ENCODE peak calls at places on chromosomes 13 and 19, in four cellular contexts. C is astrocyte of the spinal cord, T is gastrocnemius medialis, H is dorsolateral prefrontal cortex. R is an unnamed sample.
A peak's percentile ranks its signal among the peaks of the same experiment; 100 is the strongest.

GRCh38 chr13:98576215-98576945 is 527 bp downstream of the STK24 start:
- DNase-seq in H (no peak), C (no peak), T (peak; percentile 49), R (no peak)

GRCh38 chr19:497861-498590 is 1.7 kb downstream of the MADCAM1 start:
- DNase-seq in T (no peak), C (no peak), H (no peak), R (no peak)

GRCh38 chr13:107883561-107884175 is 331.7 kb downstream of the LIG4 start:
- DNase-seq in C (peak; percentile 77), T (no peak), H (no peak), R (no peak)

GRCh38 chr13:106183410-106184128 is 351.9 kb downstream of the EFNB2 start:
- DNase-seq in T (no peak), H (no peak), C (no peak), R (no peak)

GRCh38 chr19:21322528-21322927 is 6.7 kb downstream of the ZNF708 start:
- DNase-seq in H (peak; percentile 80), T (no peak), C (peak; percentile 15), R (no peak)

GRCh38 chr13:25977671-25978070 is 74.1 kb downstream of the SHISA2 start:
- DNase-seq in T (no peak), H (no peak), C (no peak), R (no peak)

GRCh38 chr13:77333521-77334083 is 6.7 kb upstream of the MYCBP2 start:
- DNase-seq in H (no peak), T (no peak), C (no peak), R (no peak)

GRCh38 chr13:99756281-99756680 is 215.3 kb downstream of the ZIC5 start:
- DNase-seq in T (no peak), H (no peak), C (no peak), R (no peak)

GRCh38 chr19:10478476-10478875 is 24.7 kb downstream of the KEAP1 start:
- DNase-seq in T (no peak), C (no peak), H (no peak), R (no peak)

GRCh38 chr13:40375522-40376171 is 290.8 kb downstream of the FOXO1 start:
- DNase-seq in T (peak; percentile 44), C (no peak), H (no peak), R (no peak)

GRCh38 chr19:10112895-10113591 is 1.6 kb downstream of the P2RY11 start:
- DNase-seq in H (no peak), C (no peak), T (no peak), R (no peak)

GRCh38 chr13:38415233-38415632 is 65.6 kb downstream of the UFM1 start:
- DNase-seq in T (no peak), C (no peak), H (no peak), R (no peak)

DNA sequence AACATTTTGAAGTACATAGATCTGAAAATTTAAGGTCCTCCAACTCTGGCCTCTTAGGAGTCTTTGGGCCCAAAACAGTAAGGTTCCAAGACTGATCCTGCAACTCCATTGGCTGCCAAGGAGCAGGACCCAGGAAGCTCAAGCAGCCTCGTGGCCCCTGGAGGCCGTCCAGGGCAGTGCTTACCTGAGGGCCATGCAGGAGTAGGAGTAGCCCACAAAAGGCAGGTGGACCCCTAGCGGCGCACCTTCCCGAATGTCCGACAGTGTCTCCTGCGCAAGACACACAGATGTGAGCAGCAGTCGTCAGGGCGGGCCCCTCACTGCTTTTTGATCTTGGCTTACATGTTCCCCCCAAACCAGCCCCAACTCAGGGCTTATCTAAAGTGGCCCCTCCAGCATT is 5.7 kb upstream of the SIX5 start:
- DNase-seq in T (no peak), H (no peak), C (no peak), R (no peak)
- TF ChIP-seq CTCF in T (no peak), H (no peak), C (no peak), R (no peak)

GRCh38 chr13:93226065-93226622 is 463 bp upstream of the GPC6 start:
- DNase-seq in C (no peak), H (no peak), T (no peak), R (no peak)
- H3K4me3 ChIP-seq in C (peak overlapping the region; percentile 83), H (peak overlapping the region; percentile 72), T (peak overlapping the region; percentile 51), R (peak overlapping the region; percentile 81)

DNA sequence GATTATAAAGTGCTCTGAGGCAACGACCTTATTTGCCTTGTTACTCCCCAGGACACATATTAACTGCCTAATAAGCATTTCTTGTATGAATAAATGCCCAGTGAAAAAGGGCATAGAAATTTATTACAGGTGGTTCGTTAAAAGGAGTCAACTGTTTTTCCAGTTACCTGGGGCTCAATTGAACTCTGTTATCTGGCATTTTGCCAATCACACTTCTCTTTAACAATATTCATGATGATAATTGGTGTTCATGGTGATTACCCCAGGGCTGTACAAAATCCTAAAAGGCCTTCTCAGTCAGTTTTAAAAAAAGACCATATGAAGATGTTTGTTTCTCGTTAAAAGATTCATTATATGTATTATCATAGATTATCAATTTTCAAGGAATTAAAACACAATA is 57.1 kb downstream of the KL start:
- DNase-seq in H (no peak), C (no peak), T (no peak), R (no peak)
- TF ChIP-seq CTCF in H (no peak), C (no peak), T (no peak), R (no peak)

GRCh38 chr19:45419396-45419795 is 4.3 kb downstream of the ERCC1 start:
- DNase-seq in T (no peak), C (no peak), H (peak; percentile 21), R (no peak)
- H3K4me3 ChIP-seq in T (no peak overlapping the region), C (no peak overlapping the region), H (no peak overlapping the region), R (no peak overlapping the region)

GRCh38 chr19:57632987-57633831 is at the start of gene ZNF211:
- DNase-seq in C (peak; percentile 95), T (peak; percentile 92), H (peak; percentile 96), R (peak; percentile 64)
- TF ChIP-seq CTCF in C (no peak), T (no peak), H (peak; percentile 50), R (no peak)

GRCh38 chr19:4584670-4585460 is 25.4 kb upstream of the SEMA6B start:
- DNase-seq in H (peak; percentile 19), C (no peak), T (no peak), R (no peak)
- H3K4me3 ChIP-seq in H (peak overlapping the region; percentile 65), C (peak overlapping the region; percentile 37), T (peak overlapping the region; percentile 26), R (peak overlapping the region; percentile 18)

DNA sequence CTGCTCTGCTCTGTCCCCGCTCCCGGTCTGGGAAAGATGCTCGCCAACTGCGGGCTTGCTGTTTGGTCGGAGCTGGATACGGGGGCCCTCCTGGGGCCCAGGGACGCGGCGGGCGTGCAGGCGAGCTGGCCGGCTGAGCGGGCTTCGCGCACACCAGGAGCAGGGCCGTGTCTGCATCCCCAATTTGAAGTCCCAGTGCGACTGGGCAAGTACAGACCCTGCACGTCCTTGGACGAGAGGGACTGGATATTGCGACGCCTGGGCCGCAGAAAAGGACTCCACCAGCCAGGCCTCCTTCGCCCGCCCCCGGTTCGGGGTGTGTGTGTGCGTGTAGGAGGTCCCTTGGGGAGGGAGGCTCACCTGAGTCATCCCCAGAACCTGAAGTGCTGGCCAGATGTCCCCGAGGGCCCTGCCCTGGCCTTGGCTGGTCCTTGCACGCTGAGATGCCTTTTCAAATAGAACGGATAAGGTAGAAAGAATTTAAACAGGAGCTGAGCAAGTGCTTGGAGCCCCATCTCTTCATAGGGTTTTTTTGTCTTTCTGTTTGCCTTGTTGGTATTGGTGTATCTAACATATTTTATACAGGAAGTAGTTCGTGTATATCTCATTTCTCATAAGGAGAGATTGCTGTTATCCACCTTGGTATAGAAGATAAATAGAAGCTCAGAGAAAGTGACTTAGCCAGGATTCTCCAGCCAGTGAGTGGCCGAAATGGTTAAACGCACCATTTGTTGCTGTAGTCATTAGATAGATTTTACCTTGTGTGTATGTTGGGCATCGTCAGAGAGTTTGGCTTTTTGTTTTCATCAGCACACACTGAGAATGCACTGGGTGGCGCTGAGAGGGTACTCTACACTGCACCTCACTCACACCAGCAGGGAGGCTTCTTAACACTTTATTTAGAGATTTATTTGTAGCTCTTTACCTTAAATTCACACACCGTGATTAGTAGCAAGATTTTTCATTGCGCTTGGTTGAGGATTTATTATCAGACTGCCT is 1.1 kb downstream of the NAXD start:
- DNase-seq in C (peak; percentile 34), H (no peak), T (peak; percentile 51), R (peak; percentile 30)
- TF ChIP-seq CTCF in C (no peak), H (no peak), T (no peak), R (no peak)

R was measured in thoracic aorta.